ENCODE peak calls at places on chromosomes 7 and 10, in seven cellular contexts. B is progenitor cell of endocrine pancreas; G is SJSA1; L is transverse colon; O is T-helper 22 cell; S is neural progenitor cell; M is effector CD4-positive, alpha-beta T cell. Y is an unnamed sample.

GRCh38 chr7:87513735-87514319 is 38.3 kb upstream of the ABCB4 start:
- DNase-seq in G (no peak), L (no peak), S (peak), O (no peak), M (no peak), B (no peak), Y (no peak)

GRCh38 chr7:112184455-112184854 is 21.7 kb downstream of the DOCK4 start:
- DNase-seq in L (no peak), B (no peak), M (no peak), G (no peak), S (no peak), O (no peak), Y (no peak)

GRCh38 chr10:33345236-33345635 is 10.8 kb upstream of the NRP1 start:
- DNase-seq in L (no peak), B (no peak), O (no peak), G (no peak), M (no peak), S (no peak), Y (no peak)

GRCh38 chr7:28168393-28169158 is 12.0 kb downstream of the JAZF1 start:
- DNase-seq in M (no peak), L (no peak), S (no peak), O (no peak), B (no peak), G (no peak), Y (no peak)

GRCh38 chr7:43905209-43905946 is 1.0 kb downstream of the URGCP start:
- DNase-seq in S (no peak), M (no peak), B (no peak), O (no peak), G (no peak), L (peak), Y (peak)

GRCh38 chr10:17735166-17735941 is 16.6 kb upstream of the TMEM236 start:
- DNase-seq in M (no peak), S (no peak), B (no peak), L (no peak), O (no peak), G (no peak), Y (no peak)

GRCh38 chr7:39085590-39086049 is 107.9 kb downstream of the POU6F2 start:
- DNase-seq in G (no peak), L (no peak), S (peak), B (no peak), M (no peak), O (no peak), Y (no peak)

GRCh38 chr7:111735661-111736323 is 173.5 kb upstream of the IMMP2L start:
- DNase-seq in L (peak), G (peak), O (no peak), B (peak), M (peak), S (peak), Y (peak)

GRCh38 chr10:118506835-118507234 is 88.6 kb downstream of the PRLHR start:
- DNase-seq in O (no peak), G (no peak), M (no peak), B (no peak), L (no peak), S (peak), Y (no peak)